ENCODE peak calls at places on chromosome 21, in four cellular contexts. P is A172, D is SK-MEL-5, X is EH. H is an unnamed sample.

GRCh38 chr21:45033791-45034555 is 40.4 kb upstream of the ADARB1 start:
- DNase-seq in X (peak; percentile 76), D (no peak), P (no peak), H (no peak)

GRCh38 chr21:21997390-21998333 is 999.5 kb downstream of the NCAM2 start:
- DNase-seq in D (no peak), X (no peak), P (no peak), H (no peak)

GRCh38 chr21:46173573-46173972 is 10.7 kb downstream of the SPATC1L start:
- DNase-seq in P (no peak), D (no peak), X (no peak), H (no peak)

GRCh38 chr21:22020221-22020620 is 1022.0 kb downstream of the NCAM2 start:
- DNase-seq in P (no peak), X (no peak), D (no peak), H (no peak)

GRCh38 chr21:35050348-35051286 is 1.5 kb upstream of the RUNX1 start:
- DNase-seq in D (no peak), X (peak; percentile 80), P (no peak), H (no peak)

GRCh38 chr21:41059871-41060270 is 108.1 kb upstream of the BACE2 start:
- DNase-seq in D (no peak), X (peak; percentile 10), P (no peak), H (no peak)

GRCh38 chr21:37927711-37928110 is 11.5 kb upstream of the KCNJ6 start:
- DNase-seq in D (no peak), X (no peak), P (no peak), H (no peak)

GRCh38 chr21:16634522-16634914 is 878.3 kb upstream of the CXADR start:
- DNase-seq in D (no peak), X (no peak), P (no peak), H (no peak)

GRCh38 chr21:39647476-39647875 is 34.7 kb downstream of the B3GALT5 start:
- DNase-seq in D (no peak), X (peak; percentile 87), P (peak; percentile 92), H (no peak)

GRCh38 chr21:42539931-42540343 is 26.3 kb downstream of the SLC37A1 start:
- DNase-seq in D (peak; percentile 10), X (no peak), P (no peak), H (no peak)

GRCh38 chr21:42097860-42098259 is 26.7 kb downstream of the UMODL1 start:
- DNase-seq in X (peak; percentile 99), D (peak; percentile 88), P (peak; percentile 98), H (peak; percentile 92)

GRCh38 chr21:31509108-31510017 is 150.1 kb upstream of the SOD1 start:
- DNase-seq in P (peak; percentile 90), X (no peak), D (peak; percentile 67), H (peak; percentile 59)

GRCh38 chr21:45874716-45875415 is 106.7 kb upstream of the COL6A1 start:
- DNase-seq in D (no peak), X (peak; percentile 97), P (peak; percentile 87), H (no peak)

GRCh38 chr21:33850985-33851384 is 64.6 kb downstream of the ATP5PO start:
- DNase-seq in D (no peak), X (no peak), P (no peak), H (no peak)

GRCh38 chr21:42375966-42376337 is 9.6 kb upstream of the TFF1 start:
- DNase-seq in X (no peak), D (no peak), P (no peak), H (no peak)

GRCh38 chr21:35195232-35195631 is 146.1 kb upstream of the RUNX1 start:
- DNase-seq in P (peak; percentile 81), D (no peak), X (peak; percentile 82), H (peak; percentile 30)

GRCh38 chr21:34949045-34949444 is 100.1 kb downstream of the RUNX1 start:
- DNase-seq in X (no peak), D (no peak), P (no peak), H (no peak)

GRCh38 chr21:15732290-15732995 is 2.7 kb downstream of the USP25 start:
- DNase-seq in X (no peak), P (peak; percentile 63), D (peak; percentile 50), H (peak; percentile 50)

GRCh38 chr21:44867999-44868700 is 5.3 kb downstream of the PTTG1IP start:
- DNase-seq in P (no peak), X (no peak), D (no peak), H (no peak)

GRCh38 chr21:42010507-42011493 is 640 bp upstream of the ZBTB21 start:
- DNase-seq in D (peak; percentile 2), X (peak; percentile 25), P (no peak), H (peak; percentile 70)

GRCh38 chr21:46371204-46372013 is 47.5 kb downstream of the PCNT start:
- DNase-seq in D (no peak), X (no peak), P (no peak), H (no peak)

GRCh38 chr21:35400233-35400939 is 351.3 kb upstream of the RUNX1 start:
- DNase-seq in D (peak; percentile 74), X (peak; percentile 54), P (peak; percentile 96), H (peak; percentile 69)

GRCh38 chr21:37792046-37792445 is 124.2 kb downstream of the KCNJ6 start:
- DNase-seq in D (no peak), P (no peak), X (peak; percentile 22), H (no peak)

GRCh38 chr21:45981154-45981606 is 390 bp upstream of the COL6A1 start:
- DNase-seq in D (peak; percentile 55), X (peak; percentile 93), P (peak; percentile 77), H (peak; percentile 85)

GRCh38 chr21:26116456-26117011 is 54.0 kb downstream of the APP start:
- DNase-seq in P (peak; percentile 26), D (peak; percentile 91), X (peak; percentile 84), H (no peak)

GRCh38 chr21:34923626-34924025 is 125.5 kb downstream of the RUNX1 start:
- DNase-seq in X (no peak), D (no peak), P (no peak), H (no peak)

GRCh38 chr21:36981977-36982700 is 15.7 kb upstream of the HLCS start:
- DNase-seq in D (peak; percentile 15), P (no peak), X (no peak), H (no peak)